ENCODE peak calls at places on chromosomes 16 and 17, in four cellular contexts. G, U, E and K are unnamed samples.

GRCh38 chr16:69932691-69933392 is 18.3 kb upstream of the CLEC18A start:
- DNase-seq in G (no peak), U (no peak), E (no peak), K (no peak)

GRCh38 chr16:51150159-51150893 is 744 bp downstream of the SALL1 start:
- DNase-seq in E (peak; percentile 64), G (no peak), U (no peak), K (no peak)

GRCh38 chr17:3528604-3529511 is 28.8 kb downstream of the TRPV3 start:
- DNase-seq in U (no peak), E (no peak), G (no peak), K (no peak)

GRCh38 chr16:27237229-27238015 is 31.1 kb downstream of the NSMCE1 start:
- DNase-seq in G (no peak), E (no peak), U (no peak), K (peak; percentile 82)

GRCh38 chr16:10871157-10871991 is 5.6 kb upstream of the CIITA start:
- DNase-seq in E (no peak), U (peak; percentile 41), G (no peak), K (peak; percentile 86)

GRCh38 chr17:61139219-61139618 is 260.4 kb upstream of the TBX2 start:
- DNase-seq in U (no peak), G (no peak), E (no peak), K (peak; percentile 77)

GRCh38 chr17:17466511-17466910 is 10.3 kb upstream of the MED9 start:
- DNase-seq in G (no peak), E (no peak), U (no peak), K (no peak)

GRCh38 chr16:14013571-14014283 is 57.4 kb upstream of the MRTFB start:
- DNase-seq in E (no peak), G (no peak), U (no peak), K (no peak)

GRCh38 chr16:14306485-14307058 is 235.5 kb downstream of the MRTFB start:
- DNase-seq in E (no peak), U (no peak), G (no peak), K (no peak)

GRCh38 chr16:9159839-9160550 is 68.6 kb downstream of the HAPSTR1 start:
- DNase-seq in G (peak; percentile 64), E (peak; percentile 90), U (peak; percentile 75), K (peak; percentile 4)

GRCh38 chr17:82321947-82322466 is 4.6 kb upstream of the CD7 start:
- DNase-seq in E (no peak), U (no peak), G (no peak), K (no peak)

GRCh38 chr17:82322526-82323453 is 5.4 kb upstream of the CD7 start:
- DNase-seq in U (no peak), E (no peak), G (no peak), K (no peak)

GRCh38 chr17:82319619-82320062 is 2.2 kb upstream of the CD7 start:
- DNase-seq in G (no peak), U (no peak), E (no peak), K (no peak)

GRCh38 chr17:82320140-82320840 is 2.9 kb upstream of the CD7 start:
- DNase-seq in U (no peak), E (no peak), G (no peak), K (no peak)

GRCh38 chr17:82320956-82321927 is 3.8 kb upstream of the CD7 start:
- DNase-seq in E (peak; percentile 89), U (no peak), G (peak; percentile 82), K (no peak)
- TF ChIP-seq YY1 in E (no peak), U (no peak), G (no peak), K (peak; percentile 56)

DNA sequence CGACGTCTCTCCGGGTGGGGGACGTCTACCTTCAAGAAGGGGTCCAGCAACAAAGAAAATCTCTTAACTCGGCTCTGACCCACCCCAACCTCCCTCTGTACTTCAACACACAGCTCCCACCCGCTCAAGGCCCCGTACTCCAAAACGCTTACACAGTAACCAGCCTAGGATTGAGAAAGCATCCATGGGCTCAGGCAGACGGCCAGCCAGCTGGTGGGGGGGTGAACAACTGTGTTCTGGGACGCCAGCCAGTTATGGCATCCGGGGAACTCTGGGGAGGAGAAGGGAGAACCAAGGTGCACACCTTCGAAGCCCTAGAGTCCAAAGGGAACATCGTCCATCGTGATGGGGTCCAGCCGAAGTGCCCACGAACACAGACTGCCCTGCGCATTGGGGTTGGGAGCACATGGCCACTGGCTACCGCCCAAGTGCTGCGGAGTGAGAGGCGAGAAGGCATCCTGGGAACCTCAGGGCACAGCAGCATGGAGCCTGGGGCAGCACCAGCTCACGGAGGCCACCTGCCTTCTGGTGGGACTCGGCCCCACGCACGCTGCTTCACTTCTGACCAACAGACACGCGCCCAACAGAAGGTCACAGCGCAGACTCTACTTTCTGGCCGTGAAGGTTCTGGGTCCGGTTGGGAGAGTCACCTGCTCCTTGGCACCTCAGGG is 14.3 kb downstream of the SLC16A3 start:
- DNase-seq in U (no peak), G (no peak), E (no peak), K (no peak)
- TF ChIP-seq YY1 in U (no peak), G (no peak), E (no peak), K (no peak)

DNA sequence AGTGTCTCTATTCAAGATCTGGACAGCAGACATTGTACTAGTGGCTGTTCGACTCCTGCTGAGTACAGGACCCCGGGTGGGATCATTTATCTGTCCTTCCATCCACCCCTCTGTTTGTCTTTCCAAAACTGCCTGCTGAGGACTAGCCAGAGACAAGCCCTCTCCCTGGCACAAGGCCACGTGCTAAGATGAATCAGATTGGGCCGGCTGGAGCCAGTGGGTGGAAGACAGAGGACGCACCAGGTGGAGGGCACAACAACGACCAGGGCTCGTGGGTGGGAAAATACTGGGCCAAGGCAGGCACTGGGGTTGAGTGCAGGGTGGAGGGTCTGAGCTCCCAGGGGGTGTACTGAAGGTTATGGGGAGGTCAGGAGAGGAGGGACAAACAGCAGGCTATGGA is 1.4 kb upstream of the CA7 start:
- DNase-seq in E (no peak), U (no peak), G (no peak), K (no peak)
- TF ChIP-seq YY1 in E (no peak), U (no peak), G (no peak), K (no peak)

GRCh38 chr17:48544356-48545021 is 420 bp downstream of the HOXB2 start:
- DNase-seq in U (no peak), E (no peak), G (peak; percentile 73), K (no peak)
- TF ChIP-seq YY1 in U (no peak), E (no peak), G (no peak), K (peak; percentile 48)

GRCh38 chr16:83996481-83997252 is 28.6 kb downstream of the NECAB2 start:
- DNase-seq in G (peak; percentile 51), U (no peak), E (no peak), K (no peak)

GRCh38 chr16:83998091-83998490 is 30.0 kb downstream of the NECAB2 start:
- DNase-seq in U (no peak), E (no peak), G (no peak), K (no peak)

GRCh38 chr16:83994087-83994486 is 26.0 kb downstream of the NECAB2 start:
- DNase-seq in G (no peak), U (peak; percentile 31), E (no peak), K (no peak)

GRCh38 chr16:83994703-83995102 is 26.7 kb downstream of the NECAB2 start:
- DNase-seq in U (no peak), G (no peak), E (no peak), K (no peak)

GRCh38 chr16:83995756-83996155 is 27.7 kb downstream of the NECAB2 start:
- DNase-seq in E (peak; percentile 82), G (peak; percentile 73), U (peak; percentile 18), K (no peak)
- TF ChIP-seq YY1 in E (no peak), G (no peak), U (no peak), K (no peak)